ENCODE peak calls at places on chromosomes 5 and 9, in seven cellular contexts. T is HCEC 1CT; B is NCI-H1436; M is endothelial cell; G is stimulated activated CD4-positive, alpha-beta T cell treated with anti-CD3 and anti-CD28 coated beads, Interleukin-12 subunit alpha, Interleukin-12 subunit beta, amount 100 ng/mL, for 24 hours; K is AG04450; Y is NCI-H510A. F is an unnamed sample.

GRCh38 chr9:99274511-99274910 is 52.4 kb downstream of the SEC61B start:
- DNase-seq in T (no peak), B (no peak), M (no peak), G (no peak), K (no peak), Y (no peak), F (no peak)

GRCh38 chr5:141529002-141529401 is 40.1 kb downstream of the PCDHGC5 start:
- DNase-seq in T (peak), B (no peak), M (no peak), G (no peak), K (no peak), Y (no peak), F (no peak)

GRCh38 chr9:132214027-132214622 is 52.3 kb downstream of the NTNG2 start:
- DNase-seq in T (peak), B (peak), M (peak), G (no peak), K (peak), Y (peak), F (peak)

GRCh38 chr5:113693621-113694130 is 180.2 kb downstream of the YTHDC2 start:
- DNase-seq in T (no peak), B (no peak), M (no peak), G (no peak), K (no peak), Y (no peak), F (no peak)

GRCh38 chr5:42423285-42424152 is at the start of gene GHR:
- DNase-seq in T (peak), B (peak), M (peak), G (no peak), K (peak), Y (peak), F (peak)

GRCh38 chr5:179255527-179256228 is 89.6 kb downstream of the ADAMTS2 start:
- DNase-seq in T (no peak), B (no peak), M (no peak), G (no peak), K (no peak), Y (no peak), F (no peak)

GRCh38 chr5:145811834-145812625 is 23.1 kb downstream of the PRELID2 start:
- DNase-seq in T (peak), B (no peak), M (peak), G (no peak), K (no peak), Y (peak), F (no peak)

GRCh38 chr9:70061776-70062175 is 18.1 kb downstream of the MAMDC2 start:
- DNase-seq in T (no peak), B (no peak), M (no peak), G (no peak), K (no peak), Y (no peak), F (peak)

GRCh38 chr9:35538361-35539234 is 48.7 kb downstream of the RUSC2 start:
- DNase-seq in T (peak), B (no peak), M (peak), G (no peak), K (no peak), Y (no peak), F (no peak)

GRCh38 chr5:80172067-80172690 is 83.7 kb downstream of the SERINC5 start:
- DNase-seq in T (no peak), B (no peak), M (no peak), G (no peak), K (no peak), Y (no peak), F (no peak)

GRCh38 chr5:100496296-100496695 is 38.9 kb upstream of the FAM174A start:
- DNase-seq in T (no peak), B (no peak), M (no peak), G (no peak), K (no peak), Y (peak), F (no peak)

GRCh38 chr5:178249191-178249989 is 16.8 kb upstream of the PHYKPL start:
- DNase-seq in T (no peak), B (no peak), M (no peak), G (no peak), K (no peak), Y (no peak), F (no peak)

GRCh38 chr5:77167695-77168111 is 42.8 kb upstream of the PDE8B start:
- DNase-seq in T (peak), B (no peak), M (no peak), G (no peak), K (peak), Y (no peak), F (peak)

GRCh38 chr9:134294228-134295071 is 31.8 kb upstream of the RXRA start:
- DNase-seq in T (no peak), B (no peak), M (no peak), G (no peak), K (no peak), Y (no peak), F (peak)

F was measured in SHP77.